ENCODE peak calls at places on chromosomes 12 and 14, in eight cellular contexts. One of them, this sample, is unnamed.

GRCh38 chr12:15633201-15633600 is 156.0 kb downstream of the EPS8 start:
- DNase-seq in transverse colon: no peak
- DNase-seq in IMR-90: no peak
- DNase-seq in mesendoderm: no peak
- DNase-seq in GM12865: no peak
- DNase-seq in GM20000: no peak
- DNase-seq in hippocampal formation: no peak
- DNase-seq in pons: no peak
- DNase-seq in this sample: no peak

GRCh38 chr12:130529781-130530180 is 186.3 kb downstream of the RIMBP2 start:
- DNase-seq in transverse colon: no peak
- DNase-seq in IMR-90: no peak
- DNase-seq in mesendoderm: no peak
- DNase-seq in GM12865: no peak
- DNase-seq in GM20000: no peak
- DNase-seq in hippocampal formation: no peak
- DNase-seq in pons: no peak
- DNase-seq in this sample: no peak

GRCh38 chr12:2344892-2345291 is 292.1 kb downstream of the CACNA1C start:
- DNase-seq in transverse colon: no peak
- DNase-seq in IMR-90: no peak
- DNase-seq in mesendoderm: no peak
- DNase-seq in GM12865: no peak
- DNase-seq in GM20000: no peak
- DNase-seq in hippocampal formation: no peak
- DNase-seq in pons: no peak
- DNase-seq in this sample: no peak

GRCh38 chr14:96914729-96915128 is 117.5 kb downstream of the VRK1 start:
- DNase-seq in transverse colon: no peak
- DNase-seq in IMR-90: no peak
- DNase-seq in mesendoderm: no peak
- DNase-seq in GM12865: no peak
- DNase-seq in GM20000: no peak
- DNase-seq in hippocampal formation: no peak
- DNase-seq in pons: no peak
- DNase-seq in this sample: no peak

GRCh38 chr12:115972241-115972640 is 305.3 kb downstream of the MED13L start:
- DNase-seq in transverse colon: no peak
- DNase-seq in IMR-90: no peak
- DNase-seq in mesendoderm: no peak
- DNase-seq in GM12865: no peak
- DNase-seq in GM20000: no peak
- DNase-seq in hippocampal formation: no peak
- DNase-seq in pons: no peak
- DNase-seq in this sample: no peak

GRCh38 chr14:94021416-94022157 is 4.6 kb upstream of the OTUB2 start:
- DNase-seq in transverse colon: peak
- DNase-seq in IMR-90: no peak
- DNase-seq in mesendoderm: no peak
- DNase-seq in GM12865: peak
- DNase-seq in GM20000: no peak
- DNase-seq in hippocampal formation: no peak
- DNase-seq in pons: no peak
- DNase-seq in this sample: no peak

GRCh38 chr14:24430682-24431568 is 1.2 kb downstream of the KHNYN start:
- DNase-seq in transverse colon: no peak
- DNase-seq in IMR-90: peak
- DNase-seq in mesendoderm: peak
- DNase-seq in GM12865: peak
- DNase-seq in GM20000: peak
- DNase-seq in hippocampal formation: no peak
- DNase-seq in pons: no peak
- DNase-seq in this sample: no peak

GRCh38 chr12:5114436-5114835 is 70.8 kb downstream of the KCNA5 start:
- DNase-seq in transverse colon: no peak
- DNase-seq in IMR-90: peak
- DNase-seq in mesendoderm: no peak
- DNase-seq in GM12865: peak
- DNase-seq in GM20000: no peak
- DNase-seq in hippocampal formation: no peak
- DNase-seq in pons: no peak
- DNase-seq in this sample: no peak

GRCh38 chr12:107488666-107489065 is 196.9 kb upstream of the PWP1 start:
- DNase-seq in transverse colon: no peak
- DNase-seq in IMR-90: peak
- DNase-seq in mesendoderm: no peak
- DNase-seq in GM12865: no peak
- DNase-seq in GM20000: no peak
- DNase-seq in hippocampal formation: no peak
- DNase-seq in pons: no peak
- DNase-seq in this sample: no peak

GRCh38 chr14:29222671-29223268 is 456.2 kb downstream of the FOXG1 start:
- DNase-seq in transverse colon: no peak
- DNase-seq in IMR-90: peak
- DNase-seq in mesendoderm: peak
- DNase-seq in GM12865: peak
- DNase-seq in GM20000: no peak
- DNase-seq in hippocampal formation: peak
- DNase-seq in pons: peak
- DNase-seq in this sample: peak

GRCh38 chr12:9124346-9125031 is 8.8 kb upstream of the A2M start:
- DNase-seq in transverse colon: no peak
- DNase-seq in IMR-90: no peak
- DNase-seq in mesendoderm: no peak
- DNase-seq in GM12865: no peak
- DNase-seq in GM20000: no peak
- DNase-seq in hippocampal formation: no peak
- DNase-seq in pons: no peak
- DNase-seq in this sample: no peak

GRCh38 chr14:90388437-90388836 is 8.4 kb upstream of the CALM1 start:
- DNase-seq in transverse colon: peak
- DNase-seq in IMR-90: peak
- DNase-seq in mesendoderm: peak
- DNase-seq in GM12865: no peak
- DNase-seq in GM20000: no peak
- DNase-seq in hippocampal formation: no peak
- DNase-seq in pons: peak
- DNase-seq in this sample: no peak

GRCh38 chr12:57813971-57814771 is 4.4 kb downstream of the AVIL start:
- DNase-seq in transverse colon: no peak
- DNase-seq in IMR-90: no peak
- DNase-seq in mesendoderm: no peak
- DNase-seq in GM12865: no peak
- DNase-seq in GM20000: no peak
- DNase-seq in hippocampal formation: no peak
- DNase-seq in pons: no peak
- DNase-seq in this sample: no peak

GRCh38 chr14:74380845-74381244 is 32.6 kb downstream of the VRTN start:
- DNase-seq in transverse colon: no peak
- DNase-seq in IMR-90: no peak
- DNase-seq in mesendoderm: no peak
- DNase-seq in GM12865: no peak
- DNase-seq in GM20000: no peak
- DNase-seq in hippocampal formation: no peak
- DNase-seq in pons: no peak
- DNase-seq in this sample: no peak

GRCh38 chr12:13339538-13339937 is 143.0 kb downstream of the EMP1 start:
- DNase-seq in transverse colon: no peak
- DNase-seq in IMR-90: no peak
- DNase-seq in mesendoderm: no peak
- DNase-seq in GM12865: no peak
- DNase-seq in GM20000: no peak
- DNase-seq in hippocampal formation: no peak
- DNase-seq in pons: no peak
- DNase-seq in this sample: no peak

GRCh38 chr14:53896773-53897172 is 59.9 kb downstream of the BMP4 start:
- DNase-seq in transverse colon: no peak
- DNase-seq in IMR-90: peak
- DNase-seq in mesendoderm: no peak
- DNase-seq in GM12865: no peak
- DNase-seq in GM20000: no peak
- DNase-seq in hippocampal formation: peak
- DNase-seq in pons: no peak
- DNase-seq in this sample: no peak

GRCh38 chr12:88417531-88417930 is 162.7 kb downstream of the KITLG start:
- DNase-seq in transverse colon: no peak
- DNase-seq in IMR-90: no peak
- DNase-seq in mesendoderm: no peak
- DNase-seq in GM12865: no peak
- DNase-seq in GM20000: no peak
- DNase-seq in hippocampal formation: no peak
- DNase-seq in pons: no peak
- DNase-seq in this sample: no peak

GRCh38 chr12:1384910-1385309 is 209.5 kb downstream of the FBXL14 start:
- DNase-seq in transverse colon: no peak
- DNase-seq in IMR-90: no peak
- DNase-seq in mesendoderm: no peak
- DNase-seq in GM12865: no peak
- DNase-seq in GM20000: no peak
- DNase-seq in hippocampal formation: no peak
- DNase-seq in pons: no peak
- DNase-seq in this sample: no peak

GRCh38 chr12:45234134-45234865 is 18.4 kb downstream of the ANO6 start:
- DNase-seq in transverse colon: no peak
- DNase-seq in IMR-90: peak
- DNase-seq in mesendoderm: peak
- DNase-seq in GM12865: peak
- DNase-seq in GM20000: no peak
- DNase-seq in hippocampal formation: no peak
- DNase-seq in pons: no peak
- DNase-seq in this sample: peak

GRCh38 chr12:80655751-80656150 is 51.7 kb upstream of the MYF6 start:
- DNase-seq in transverse colon: no peak
- DNase-seq in IMR-90: peak
- DNase-seq in mesendoderm: no peak
- DNase-seq in GM12865: no peak
- DNase-seq in GM20000: no peak
- DNase-seq in hippocampal formation: no peak
- DNase-seq in pons: no peak
- DNase-seq in this sample: no peak

GRCh38 chr12:24201258-24201970 is 251.9 kb upstream of the SOX5 start:
- DNase-seq in transverse colon: no peak
- DNase-seq in IMR-90: no peak
- DNase-seq in mesendoderm: peak
- DNase-seq in GM12865: peak
- DNase-seq in GM20000: no peak
- DNase-seq in hippocampal formation: no peak
- DNase-seq in pons: no peak
- DNase-seq in this sample: no peak

GRCh38 chr12:57224973-57225679 is 4.4 kb upstream of the SHMT2 start:
- DNase-seq in transverse colon: peak
- DNase-seq in IMR-90: no peak
- DNase-seq in mesendoderm: peak
- DNase-seq in GM12865: peak
- DNase-seq in GM20000: peak
- DNase-seq in hippocampal formation: no peak
- DNase-seq in pons: no peak
- DNase-seq in this sample: no peak

GRCh38 chr14:50047274-50047676 is 69.1 kb downstream of the VCPKMT start:
- DNase-seq in transverse colon: peak
- DNase-seq in IMR-90: no peak
- DNase-seq in mesendoderm: peak
- DNase-seq in GM12865: peak
- DNase-seq in GM20000: peak
- DNase-seq in hippocampal formation: no peak
- DNase-seq in pons: no peak
- DNase-seq in this sample: no peak

GRCh38 chr14:104016873-104017650 is 68.4 kb upstream of the ASPG start:
- DNase-seq in transverse colon: no peak
- DNase-seq in IMR-90: no peak
- DNase-seq in mesendoderm: no peak
- DNase-seq in GM12865: peak
- DNase-seq in GM20000: no peak
- DNase-seq in hippocampal formation: no peak
- DNase-seq in pons: no peak
- DNase-seq in this sample: no peak

GRCh38 chr14:71354801-71355200 is 447.5 kb downstream of the PCNX1 start:
- DNase-seq in transverse colon: no peak
- DNase-seq in IMR-90: peak
- DNase-seq in mesendoderm: peak
- DNase-seq in GM12865: no peak
- DNase-seq in GM20000: no peak
- DNase-seq in hippocampal formation: no peak
- DNase-seq in pons: no peak
- DNase-seq in this sample: no peak

GRCh38 chr14:101876539-101876938 is 87.8 kb upstream of the DYNC1H1 start:
- DNase-seq in transverse colon: peak
- DNase-seq in IMR-90: peak
- DNase-seq in mesendoderm: no peak
- DNase-seq in GM12865: peak
- DNase-seq in GM20000: peak
- DNase-seq in hippocampal formation: no peak
- DNase-seq in pons: peak
- DNase-seq in this sample: peak

GRCh38 chr12:56510786-56511185 is 10.8 kb upstream of the RBMS2 start:
- DNase-seq in transverse colon: no peak
- DNase-seq in IMR-90: no peak
- DNase-seq in mesendoderm: no peak
- DNase-seq in GM12865: no peak
- DNase-seq in GM20000: no peak
- DNase-seq in hippocampal formation: no peak
- DNase-seq in pons: no peak
- DNase-seq in this sample: no peak

GRCh38 chr14:57169901-57170300 is 98.8 kb downstream of the EXOC5 start:
- DNase-seq in transverse colon: no peak
- DNase-seq in IMR-90: no peak
- DNase-seq in mesendoderm: no peak
- DNase-seq in GM12865: no peak
- DNase-seq in GM20000: no peak
- DNase-seq in hippocampal formation: no peak
- DNase-seq in pons: no peak
- DNase-seq in this sample: no peak

GRCh38 chr12:19965196-19966038 is 402.9 kb upstream of the PDE3A start:
- DNase-seq in transverse colon: no peak
- DNase-seq in IMR-90: no peak
- DNase-seq in mesendoderm: peak
- DNase-seq in GM12865: no peak
- DNase-seq in GM20000: no peak
- DNase-seq in hippocampal formation: no peak
- DNase-seq in pons: no peak
- DNase-seq in this sample: no peak

GRCh38 chr12:56221757-56222530 is at the start of gene RNF41:
- DNase-seq in transverse colon: peak
- DNase-seq in IMR-90: peak
- DNase-seq in mesendoderm: peak
- DNase-seq in GM12865: peak
- DNase-seq in GM20000: peak
- DNase-seq in hippocampal formation: peak
- DNase-seq in pons: peak
- DNase-seq in this sample: peak

GRCh38 chr14:68561531-68562007 is 231.3 kb downstream of the ZFP36L1 start:
- DNase-seq in transverse colon: no peak
- DNase-seq in IMR-90: no peak
- DNase-seq in mesendoderm: no peak
- DNase-seq in GM12865: no peak
- DNase-seq in GM20000: no peak
- DNase-seq in hippocampal formation: no peak
- DNase-seq in pons: no peak
- DNase-seq in this sample: no peak

GRCh38 chr12:31018106-31018890 is 55.4 kb upstream of the DDX11 start:
- DNase-seq in transverse colon: no peak
- DNase-seq in IMR-90: no peak
- DNase-seq in mesendoderm: no peak
- DNase-seq in GM12865: no peak
- DNase-seq in GM20000: no peak
- DNase-seq in hippocampal formation: no peak
- DNase-seq in pons: no peak
- DNase-seq in this sample: no peak